ENCODE peak calls at places on chromosome X, in nine cellular contexts. U is body of pancreas, C is left ventricle myocardium inferior, J is foreskin fibroblast, L is transverse colon, H is cardiac fibroblast, K is heart right ventricle, N is dorsolateral prefrontal cortex, F is OCI-LY7. R is an unnamed sample.
A peak's percentile ranks its signal among the peaks of the same experiment; 100 is the strongest.

GRCh38 chrX:13076176-13076956 is 31.9 kb upstream of the FAM9C start:
- DNase-seq in U (no peak), C (no peak), J (no peak), L (no peak), H (no peak), K (no peak), N (no peak), F (no peak), R (peak; percentile 23)

GRCh38 chrX:84907324-84907946 is 96.2 kb upstream of the APOOL start:
- DNase-seq in U (no peak), C (no peak), J (no peak), L (no peak), H (peak; percentile 1), K (no peak), N (no peak), F (peak; percentile 0), R (no peak)

GRCh38 chrX:76454456-76454927 is 27.0 kb downstream of the MAGEE1 start:
- DNase-seq in U (peak; percentile 5), C (no peak), J (no peak), L (no peak), H (peak; percentile 27), K (no peak), N (no peak), F (peak; percentile 28), R (no peak)

GRCh38 chrX:139203681-139204575 is 326.6 kb upstream of the F9 start:
- DNase-seq in U (peak; percentile 20), C (no peak), J (no peak), L (no peak), H (no peak), K (no peak), N (no peak), F (no peak), R (peak; percentile 10)

GRCh38 chrX:136635235-136635634 is 12.7 kb upstream of the CD40LG start:
- DNase-seq in U (no peak), C (no peak), J (no peak), L (no peak), H (no peak), K (no peak), N (no peak), F (no peak), R (peak; percentile 12)

GRCh38 chrX:139158256-139158655 is 372.3 kb upstream of the F9 start:
- DNase-seq in U (no peak), C (no peak), J (no peak), L (no peak), H (no peak), K (no peak), N (no peak), F (no peak), R (no peak)

GRCh38 chrX:129738466-129739308 is at the start of gene XPNPEP2:
- DNase-seq in U (no peak), C (peak; percentile 31), J (peak; percentile 42), L (no peak), H (peak; percentile 84), K (peak; percentile 21), N (no peak), F (no peak), R (no peak)

GRCh38 chrX:71056857-71057256 is 11.3 kb downstream of the SNX12 start:
- DNase-seq in U (no peak), C (no peak), J (no peak), L (no peak), H (peak; percentile 63), K (no peak), N (no peak), F (no peak), R (no peak)

GRCh38 chrX:102727761-102728160 is 7.2 kb downstream of the GPRASP3 start:
- DNase-seq in U (no peak), C (no peak), J (no peak), L (no peak), H (no peak), K (no peak), N (no peak), F (no peak), R (no peak)

GRCh38 chrX:41720125-41720780 is 3.7 kb upstream of the GPR82 start:
- DNase-seq in U (no peak), C (no peak), J (no peak), L (peak; percentile 22), H (no peak), K (no peak), N (no peak), F (peak; percentile 29), R (peak; percentile 18)

GRCh38 chrX:33134164-33134563 is 77.2 kb downstream of the DMD start:
- DNase-seq in U (no peak), C (no peak), J (no peak), L (no peak), H (no peak), K (no peak), N (no peak), F (no peak), R (no peak)

GRCh38 chrX:43676960-43677582 is 21.0 kb downstream of the MAOA start:
- DNase-seq in U (peak; percentile 57), C (no peak), J (no peak), L (no peak), H (peak; percentile 84), K (peak; percentile 11), N (no peak), F (no peak), R (no peak)

DNA sequence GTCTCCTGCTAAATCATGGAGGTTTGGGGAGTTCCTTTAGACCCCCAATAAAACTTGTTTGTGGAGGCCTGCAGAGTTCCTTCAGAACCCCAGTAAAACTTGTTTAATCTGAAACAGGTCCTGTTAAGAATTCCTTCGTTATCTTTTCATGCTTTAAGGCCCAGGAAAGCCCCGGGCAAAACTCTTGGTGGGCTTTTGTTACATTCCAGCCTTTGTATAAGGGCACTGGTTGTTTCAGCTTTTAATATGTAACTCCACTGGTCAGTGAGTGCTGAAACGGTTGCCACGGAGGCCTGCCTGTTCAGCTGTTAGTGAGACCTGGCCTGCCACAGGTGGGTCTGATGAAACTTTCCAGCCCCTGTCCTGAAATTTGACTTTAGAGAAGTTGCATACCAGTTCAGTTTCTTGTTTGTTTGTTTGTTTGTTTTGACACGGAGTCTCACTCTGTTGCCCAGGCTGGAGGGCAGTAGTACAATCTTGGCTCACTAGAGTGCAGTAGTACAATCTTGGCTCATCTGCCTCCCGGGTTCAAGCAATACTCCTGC is 12.4 kb upstream of the DHRSX start:
- DNase-seq in U (no peak), C (no peak), J (no peak), L (no peak), H (no peak), K (no peak), N (no peak), F (peak; percentile 56), R (no peak)
- TF ChIP-seq CTCF in U (no peak), C (no peak), J (no peak), L (no peak), H (no peak), K (no peak), N (no peak), F (peak; percentile 36), R (no peak)

DNA sequence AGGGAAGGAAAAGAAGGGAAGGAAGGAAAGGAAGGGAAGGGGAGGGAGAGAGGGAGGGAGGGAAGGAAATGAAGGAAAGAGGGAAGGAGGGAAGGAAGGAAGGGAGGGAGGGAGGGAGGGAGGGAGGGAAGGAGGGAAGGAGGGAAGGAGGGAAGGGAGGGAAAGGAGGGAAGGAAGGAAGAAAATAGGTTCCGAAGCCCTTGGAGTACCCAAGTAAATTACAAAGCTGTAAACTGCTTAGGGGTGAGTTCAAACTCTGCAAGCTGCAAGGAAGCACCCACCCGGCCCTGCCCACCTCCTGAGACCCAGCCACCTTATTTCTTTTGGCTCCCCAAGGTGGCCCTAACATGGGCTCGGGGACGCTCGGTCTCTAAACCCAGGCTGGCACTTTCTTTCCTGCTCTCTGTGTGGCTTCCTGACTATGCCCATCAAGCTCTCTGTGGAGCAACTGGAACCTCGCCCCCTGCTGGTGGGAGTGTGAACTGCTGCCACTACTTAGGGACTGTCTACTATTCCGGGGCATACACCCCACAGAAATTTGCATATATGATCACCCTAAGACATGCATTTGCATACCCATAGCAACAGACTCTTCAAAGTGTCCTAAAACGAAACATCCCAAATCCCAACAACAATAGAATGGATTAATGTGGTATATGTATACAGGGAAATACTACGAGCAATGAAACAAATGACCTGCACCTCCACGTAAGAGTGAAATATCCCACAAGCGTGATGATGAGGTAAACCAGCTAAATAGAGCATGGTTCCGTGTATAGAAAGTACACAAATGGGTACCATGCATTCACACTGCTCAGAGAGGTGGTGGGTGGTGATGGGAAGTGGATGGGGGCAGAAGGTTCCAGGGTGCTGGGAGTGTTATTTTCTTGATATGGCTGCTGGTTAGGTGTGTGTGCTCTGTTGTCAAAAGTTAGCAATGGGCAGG is 151.7 kb upstream of the TBL1X start:
- DNase-seq in U (peak; percentile 57), C (peak; percentile 31), J (no peak), L (peak; percentile 67), H (no peak), K (peak; percentile 11), N (no peak), F (peak; percentile 46), R (peak; percentile 23)
- TF ChIP-seq CTCF in U (peak; percentile 36), C (peak; percentile 68), J (peak; percentile 41), L (peak; percentile 69), H (peak; percentile 67), K (peak; percentile 66), N (peak; percentile 52), F (peak; percentile 80), R (peak; percentile 43)

GRCh38 chrX:17559728-17560379 is 177.4 kb upstream of the SCML1 start:
- DNase-seq in U (peak; percentile 34), C (no peak), J (peak; percentile 83), L (no peak), H (peak; percentile 73), K (no peak), N (no peak), F (no peak), R (no peak)
- TF ChIP-seq CTCF in U (no peak), C (no peak), J (no peak), L (no peak), H (no peak), K (no peak), N (no peak), F (no peak), R (no peak)

GRCh38 chrX:146224442-146224841 is 406.8 kb downstream of the SLITRK2 start:
- DNase-seq in U (no peak), C (no peak), J (no peak), L (no peak), H (no peak), K (no peak), N (no peak), F (no peak), R (no peak)
- TF ChIP-seq CTCF in U (peak; percentile 31), C (no peak), J (no peak), L (no peak), H (no peak), K (no peak), N (no peak), F (peak; percentile 47), R (no peak)

R was measured in GM10248.